ENCODE peak calls at places on chromosomes 12 and 14, in five cellular contexts. R, I, B, F and C are unnamed samples. For H3K79me2, the result is how much of the 10 kb centered on the place peaks cover.

GRCh38 chr12:65728913-65729793 is 95.1 kb upstream of the HMGA2 start:
- DNase-seq in R (no peak), I (peak), B (peak), F (peak), C (no peak)

GRCh38 chr14:93199031-93199430 is 7.8 kb downstream of the GON7 start:
- DNase-seq in R (no peak), I (no peak), B (no peak), F (no peak), C (no peak)

GRCh38 chr12:99553461-99553860 is 94.1 kb upstream of the GARIN6 start:
- DNase-seq in R (no peak), I (no peak), B (no peak), F (no peak), C (no peak)

GRCh38 chr12:106682594-106683234 is 91.8 kb upstream of the RIC8B start:
- DNase-seq in R (peak), I (peak), B (peak), F (no peak), C (peak)

GRCh38 chr12:133180669-133181068 is 626 bp upstream of the ZNF268 start:
- DNase-seq in R (peak), I (no peak), B (no peak), F (no peak), C (no peak)

GRCh38 chr14:21796912-21797311 is 123.3 kb upstream of the OR4E1 start:
- DNase-seq in R (peak), I (no peak), B (peak), F (peak), C (no peak)

GRCh38 chr12:130401703-130402102 is 64.0 kb downstream of the PIWIL1 start:
- DNase-seq in R (no peak), I (no peak), B (peak), F (peak), C (no peak)

GRCh38 chr12:16030729-16031128 is 119.6 kb downstream of the DERA start:
- DNase-seq in R (no peak), I (no peak), B (no peak), F (no peak), C (no peak)

GRCh38 chr14:95119336-95119735 is 38.0 kb downstream of the DICER1 start:
- DNase-seq in R (no peak), I (no peak), B (no peak), F (peak), C (no peak)

GRCh38 chr12:71243375-71243774 is 85.6 kb upstream of the TSPAN8 start:
- DNase-seq in R (no peak), I (no peak), B (no peak), F (no peak), C (no peak)

GRCh38 chr12:25054076-25054782 is 105.3 kb upstream of the BCAT1 start:
- DNase-seq in R (peak), I (no peak), B (no peak), F (no peak), C (no peak)

GRCh38 chr12:25051171-25051570 is 102.3 kb upstream of the BCAT1 start:
- DNase-seq in R (no peak), I (no peak), B (no peak), F (no peak), C (no peak)

GRCh38 chr12:25053021-25053271 is 104.0 kb upstream of the BCAT1 start:
- DNase-seq in R (peak), I (no peak), B (no peak), F (no peak), C (no peak)

GRCh38 chr12:25052191-25053020 is 103.5 kb upstream of the BCAT1 start:
- DNase-seq in R (peak), I (no peak), B (peak), F (no peak), C (peak)

GRCh38 chr12:25051583-25052190 is 102.8 kb upstream of the BCAT1 start:
- DNase-seq in R (peak), I (no peak), B (no peak), F (no peak), C (peak)
- H3K4me3 ChIP-seq in R (peak), I (no peak), B (no peak), F (no peak), C (peak)

GRCh38 chr14:73191441-73191840 is 45.9 kb upstream of the PAPLN start:
- DNase-seq in R (no peak), I (no peak), B (no peak), F (no peak), C (no peak)

GRCh38 chr14:73188501-73188903 is 48.8 kb upstream of the PAPLN start:
- DNase-seq in R (no peak), I (peak), B (no peak), F (no peak), C (no peak)

DNA sequence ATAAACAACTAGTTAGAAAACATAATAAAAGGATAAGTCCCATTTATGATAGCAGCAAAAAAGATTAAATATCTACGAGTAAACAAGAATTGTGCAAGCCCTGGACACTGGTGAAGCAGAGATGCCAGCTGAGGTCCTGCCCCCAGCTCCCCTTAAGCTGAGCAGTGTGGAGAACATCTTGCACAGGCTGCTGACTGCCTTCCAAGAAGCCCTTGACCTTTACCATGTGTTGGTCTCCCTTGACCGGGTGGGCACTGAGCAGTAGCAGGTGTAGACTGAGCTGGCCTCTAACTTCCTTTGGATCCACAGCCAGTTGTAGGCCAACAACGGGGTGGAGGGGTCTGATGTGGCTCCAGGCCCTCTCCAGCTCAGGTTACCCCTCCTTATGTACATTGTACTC is 47.7 kb upstream of the PAPLN start:
- DNase-seq in R (no peak), I (no peak), B (no peak), F (no peak), C (no peak)
- H3K79me2 ChIP-seq in R (under half), I (under half), B (under half), F (under half), C (under half)

DNA sequence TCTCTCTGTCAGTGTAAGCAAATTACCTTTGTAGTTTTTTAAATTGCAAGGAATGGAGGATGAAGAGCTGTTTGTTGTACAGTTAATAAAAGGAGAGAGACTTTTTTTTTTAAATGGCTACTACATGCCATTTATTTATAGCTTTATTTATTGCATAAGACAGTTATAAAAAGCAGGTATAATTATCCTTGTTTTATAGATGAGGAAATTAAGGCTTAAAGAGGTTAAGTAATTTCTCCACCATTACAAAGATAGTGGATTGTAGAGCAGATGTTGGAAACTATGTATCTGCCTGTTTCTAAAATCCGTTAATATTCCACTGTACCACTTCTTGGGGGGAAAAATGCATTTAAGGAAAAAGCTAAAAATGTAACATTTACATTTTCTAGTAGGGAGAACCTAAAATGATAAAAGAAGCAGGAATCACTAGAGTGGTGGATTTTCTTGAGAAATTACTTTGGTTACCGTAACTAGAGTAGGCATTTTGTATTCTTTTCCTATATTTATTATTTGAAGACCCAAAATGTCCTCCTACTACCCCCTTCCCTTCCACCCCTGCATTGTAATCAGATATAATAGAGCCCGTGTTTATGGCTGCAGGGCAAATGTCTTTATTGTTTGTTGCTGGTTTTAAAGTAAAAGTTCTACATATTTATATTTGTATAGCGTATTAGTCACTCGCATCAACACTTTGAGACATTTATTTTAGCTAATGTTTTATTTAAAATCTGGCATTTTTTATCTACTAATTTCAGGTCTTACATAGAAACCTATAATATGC is 2.3 kb downstream of the SNAPC1 start:
- DNase-seq in R (no peak), I (peak), B (no peak), F (no peak), C (no peak)
- H3K4me3 ChIP-seq in R (peak), I (peak), B (peak), F (peak), C (no peak)

GRCh38 chr14:24071836-24072420 is 566 bp downstream of the CPNE6 start:
- DNase-seq in R (no peak), I (no peak), B (no peak), F (no peak), C (no peak)
- H3K79me2 ChIP-seq in R (under half), I (under half), B (under half), F (under half), C (under half)